ENCODE peak calls at places on chromosome 3, in four cellular contexts. P, I, M and Y are unnamed samples.

GRCh38 chr3:112987710-112988334 is 3.0 kb upstream of the GTPBP8 start:
- DNase-seq in M (no peak), I (no peak), P (no peak), Y (no peak)

GRCh38 chr3:127677541-127678314 is 5.0 kb downstream of the ABTB1 start:
- DNase-seq in I (no peak), P (no peak), M (no peak), Y (no peak)

GRCh38 chr3:159988617-159989251 is at the start of gene IL12A:
- DNase-seq in P (peak; percentile 52), M (peak; percentile 97), I (peak; percentile 88), Y (peak; percentile 80)

GRCh38 chr3:67192466-67192865 is 194.4 kb downstream of the KBTBD8 start:
- DNase-seq in P (no peak), M (no peak), I (no peak), Y (no peak)

GRCh38 chr3:185851046-185851445 is 26.2 kb upstream of the IGF2BP2 start:
- DNase-seq in P (no peak), I (no peak), M (no peak), Y (peak; percentile 42)

GRCh38 chr3:125443923-125444322 is 68.8 kb upstream of the ZNF148 start:
- DNase-seq in I (no peak), M (no peak), P (no peak), Y (peak; percentile 83)

GRCh38 chr3:59782664-59783063 is 732.8 kb upstream of the CFAP20DC start:
- DNase-seq in M (no peak), P (no peak), I (no peak), Y (no peak)

GRCh38 chr3:4722103-4722502 is 229.0 kb downstream of the ITPR1 start:
- DNase-seq in I (no peak), P (peak; percentile 68), M (no peak), Y (peak; percentile 87)

GRCh38 chr3:182438398-182438797 is 354.9 kb upstream of the ATP11B start:
- DNase-seq in M (no peak), P (no peak), I (no peak), Y (no peak)

GRCh38 chr3:34683851-34684250 is 885.4 kb downstream of the PDCD6IP start:
- DNase-seq in I (peak; percentile 79), M (peak; percentile 76), P (no peak), Y (peak; percentile 68)

DNA sequence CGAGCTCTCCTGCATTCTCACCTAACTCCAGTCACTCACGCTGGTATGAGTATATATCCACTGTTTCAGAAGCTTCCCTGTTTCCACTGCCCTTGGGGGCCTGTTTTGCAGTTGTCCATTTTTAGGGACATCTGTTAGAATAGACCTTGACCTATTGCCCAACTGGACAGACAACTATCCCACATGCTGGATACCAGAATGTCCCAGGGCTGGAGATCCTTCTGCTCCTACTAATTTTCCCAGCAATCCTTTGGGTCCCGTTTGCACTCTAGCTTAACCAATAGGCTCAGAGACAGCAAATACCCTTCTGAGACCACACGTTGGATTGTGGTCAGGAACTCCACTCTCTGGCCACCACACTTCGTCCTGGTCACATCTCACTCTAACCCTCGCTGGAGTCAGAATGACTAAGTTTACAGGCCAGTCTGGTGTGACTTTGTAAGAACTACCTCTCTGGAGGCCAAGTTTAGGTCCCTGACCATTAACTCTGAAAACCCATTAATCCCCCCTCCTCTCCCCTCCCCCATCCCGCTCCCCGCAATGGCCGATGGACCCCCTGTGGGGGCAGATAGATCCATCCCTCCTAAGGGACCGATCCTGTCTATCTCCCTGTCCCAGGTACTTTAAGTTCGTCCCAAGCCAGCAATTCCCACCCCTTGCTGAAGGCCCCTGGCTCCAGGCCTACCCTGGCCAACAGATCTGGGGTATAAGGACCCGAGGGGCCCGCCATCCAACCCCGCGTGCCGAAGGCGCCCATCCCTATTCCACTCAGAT is 35.5 kb downstream of the HMCES start:
- DNase-seq in I (peak; percentile 44), M (peak; percentile 52), P (no peak), Y (peak; percentile 56)
- TF ChIP-seq EZH2phosphoT487 in I (no peak), M (no peak), P (no peak), Y (no peak)

GRCh38 chr3:11077466-11077865 is 76.8 kb upstream of the HRH1 start:
- DNase-seq in I (no peak), P (no peak), M (no peak), Y (peak; percentile 82)

GRCh38 chr3:11084098-11084497 is 70.2 kb upstream of the HRH1 start:
- DNase-seq in P (no peak), M (no peak), I (no peak), Y (no peak)

GRCh38 chr3:11085078-11085840 is 69.0 kb upstream of the HRH1 start:
- DNase-seq in M (no peak), P (no peak), I (no peak), Y (peak; percentile 65)

GRCh38 chr3:11078826-11079520 is 75.3 kb upstream of the HRH1 start:
- DNase-seq in P (no peak), M (no peak), I (peak; percentile 20), Y (no peak)

DNA sequence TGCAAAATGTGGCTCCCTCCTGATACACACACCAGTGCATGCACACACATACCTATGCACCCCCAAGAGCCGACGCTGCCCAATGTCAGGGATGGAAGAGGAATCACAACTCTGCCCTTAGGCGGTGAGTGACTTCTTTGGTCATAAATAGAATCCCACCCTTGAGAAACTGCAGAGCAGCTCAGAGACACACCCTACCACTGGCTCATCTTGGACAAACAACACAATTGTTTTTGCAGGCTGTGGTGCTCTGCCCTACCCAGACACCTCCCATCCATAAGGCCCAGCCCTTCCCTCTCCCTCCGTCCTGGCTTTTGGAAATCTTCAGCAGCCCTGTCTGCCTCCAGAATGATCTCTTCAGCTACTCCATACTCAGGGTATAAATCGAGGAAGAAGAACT is 73.8 kb upstream of the HRH1 start:
- DNase-seq in P (peak; percentile 51), I (no peak), M (no peak), Y (peak; percentile 14)
- H3K4me2 ChIP-seq in P (peak overlapping the region; percentile 53), I (no peak overlapping the region), M (no peak overlapping the region), Y (no peak overlapping the region)

DNA sequence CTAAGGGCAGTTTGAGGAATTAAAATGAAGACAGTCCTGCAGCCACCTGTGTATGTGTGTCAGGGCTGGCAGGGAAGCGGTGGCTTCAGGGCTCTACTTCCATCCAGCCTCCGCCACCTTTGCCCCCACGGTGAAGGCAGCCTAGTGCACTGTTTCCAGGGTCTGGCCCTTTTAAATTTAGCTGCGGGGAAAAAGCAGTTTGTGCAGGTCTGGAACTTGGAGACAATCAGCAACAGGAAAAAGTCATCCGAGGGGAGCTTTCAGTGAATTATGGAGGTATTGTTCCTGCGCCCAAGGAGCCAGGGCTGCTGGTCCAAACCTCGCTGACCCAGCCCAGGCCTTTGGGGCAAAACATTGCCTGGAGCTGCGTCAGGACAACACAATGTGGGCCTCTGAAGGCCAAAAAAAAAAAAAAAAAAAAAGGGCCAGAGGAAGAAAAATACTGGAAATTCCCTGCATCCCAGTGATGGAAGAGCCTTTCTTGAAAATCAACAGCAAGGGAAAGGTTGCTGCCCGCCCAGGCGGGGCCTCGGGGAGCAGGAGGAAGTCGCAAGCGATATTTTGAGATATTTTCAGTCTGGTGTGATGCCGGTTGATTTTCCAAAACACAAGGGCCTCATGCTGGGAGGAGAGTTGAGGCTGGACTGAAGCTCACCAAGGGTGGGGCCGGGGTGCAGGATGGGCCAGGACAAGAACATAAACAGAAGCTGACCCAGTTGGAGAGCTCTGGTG is 25.5 kb upstream of the FGD5 start:
- DNase-seq in P (no peak), M (no peak), I (no peak), Y (no peak)
- H3K27me3 ChIP-seq in P (no peaks in the 10 kb centered on the region), M (peaks cover 5% of the 10 kb centered on the region), I (peaks cover 4% of the 10 kb centered on the region), Y (peaks cover 14% of the 10 kb centered on the region)

GRCh38 chr3:32421185-32421584 is 29.5 kb downstream of the CMTM7 start:
- DNase-seq in P (peak; percentile 7), M (no peak), I (no peak), Y (no peak)
- TF ChIP-seq EZH2phosphoT487 in P (no peak), M (no peak), I (no peak), Y (no peak)

DNA sequence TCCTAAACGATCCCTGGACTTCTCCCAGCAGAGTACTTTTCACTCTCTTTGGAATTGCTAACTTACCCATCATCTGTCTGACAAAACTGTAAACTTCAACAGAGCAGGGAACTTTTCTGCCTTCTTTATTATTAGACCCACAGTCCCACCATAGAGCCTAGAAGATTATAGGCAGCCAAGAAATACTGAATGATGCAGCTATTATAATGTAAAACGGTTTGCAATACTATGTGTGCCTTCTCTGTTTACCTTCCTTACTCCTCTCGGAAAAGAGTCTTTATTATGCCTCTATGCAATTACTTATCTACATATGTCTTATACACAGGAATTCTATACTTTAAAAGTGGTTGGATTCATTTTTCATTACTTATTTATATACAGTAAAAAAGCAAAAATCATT is 36.0 kb downstream of the SHQ1 start:
- DNase-seq in P (no peak), M (no peak), I (no peak), Y (no peak)
- H3K4me2 ChIP-seq in P (no peak overlapping the region), M (no peak overlapping the region), I (no peak overlapping the region), Y (no peak overlapping the region)